ENCODE peak calls at places on chromosome 9, in six cellular contexts. One of them, this sample, is unnamed.

GRCh38 chr9:13728121-13728520 is 448.6 kb upstream of the MPDZ start:
- DNase-seq in fibroblast of mammary gland: no peak
- DNase-seq in IMR-90: no peak
- DNase-seq in lower lobe of right lung: no peak
- DNase-seq in endothelial cell of umbilical vein: peak; percentile 30
- DNase-seq in body of pancreas: no peak
- DNase-seq in this sample: no peak

GRCh38 chr9:14029811-14030210 is 284.1 kb downstream of the NFIB start:
- DNase-seq in IMR-90: no peak
- DNase-seq in endothelial cell of umbilical vein: peak; percentile 70
- DNase-seq in body of pancreas: no peak
- DNase-seq in lower lobe of right lung: no peak
- DNase-seq in fibroblast of mammary gland: no peak
- DNase-seq in this sample: no peak

GRCh38 chr9:6247266-6247665 is 31.7 kb downstream of the IL33 start:
- DNase-seq in endothelial cell of umbilical vein: peak; percentile 36
- DNase-seq in body of pancreas: no peak
- DNase-seq in fibroblast of mammary gland: peak; percentile 25
- DNase-seq in IMR-90: no peak
- DNase-seq in lower lobe of right lung: no peak
- DNase-seq in this sample: no peak

GRCh38 chr9:121262450-121262849 is 5.5 kb upstream of the GSN start:
- DNase-seq in endothelial cell of umbilical vein: no peak
- DNase-seq in lower lobe of right lung: no peak
- DNase-seq in IMR-90: no peak
- DNase-seq in body of pancreas: no peak
- DNase-seq in fibroblast of mammary gland: no peak
- DNase-seq in this sample: no peak

GRCh38 chr9:129637673-129638439 is 4.1 kb downstream of the ASB6 start:
- DNase-seq in IMR-90: no peak
- DNase-seq in lower lobe of right lung: no peak
- DNase-seq in endothelial cell of umbilical vein: no peak
- DNase-seq in body of pancreas: no peak
- DNase-seq in fibroblast of mammary gland: no peak
- DNase-seq in this sample: no peak

GRCh38 chr9:87337335-87338074 is 160.2 kb upstream of the DAPK1 start:
- DNase-seq in endothelial cell of umbilical vein: peak; percentile 38
- DNase-seq in fibroblast of mammary gland: peak; percentile 24
- DNase-seq in IMR-90: no peak
- DNase-seq in body of pancreas: peak; percentile 36
- DNase-seq in lower lobe of right lung: no peak
- DNase-seq in this sample: peak; percentile 58

GRCh38 chr9:116471093-116471906 is 215.8 kb upstream of the TRIM32 start:
- DNase-seq in endothelial cell of umbilical vein: peak; percentile 42
- DNase-seq in fibroblast of mammary gland: no peak
- DNase-seq in IMR-90: peak; percentile 53
- DNase-seq in body of pancreas: peak; percentile 29
- DNase-seq in lower lobe of right lung: no peak
- DNase-seq in this sample: peak; percentile 55

GRCh38 chr9:106994463-106994862 is 131.5 kb downstream of the ZNF462 start:
- DNase-seq in fibroblast of mammary gland: no peak
- DNase-seq in IMR-90: no peak
- DNase-seq in body of pancreas: no peak
- DNase-seq in lower lobe of right lung: no peak
- DNase-seq in endothelial cell of umbilical vein: no peak
- DNase-seq in this sample: no peak

GRCh38 chr9:113742878-113743277 is 133.2 kb upstream of the ZNF618 start:
- DNase-seq in body of pancreas: no peak
- DNase-seq in IMR-90: no peak
- DNase-seq in fibroblast of mammary gland: no peak
- DNase-seq in lower lobe of right lung: no peak
- DNase-seq in endothelial cell of umbilical vein: no peak
- DNase-seq in this sample: no peak

GRCh38 chr9:81239388-81239787 is 450.0 kb downstream of the TLE1 start:
- DNase-seq in fibroblast of mammary gland: no peak
- DNase-seq in body of pancreas: no peak
- DNase-seq in endothelial cell of umbilical vein: no peak
- DNase-seq in IMR-90: no peak
- DNase-seq in lower lobe of right lung: no peak
- DNase-seq in this sample: no peak

GRCh38 chr9:32551491-32552049 is 557 bp upstream of the SMIM27 start:
- DNase-seq in lower lobe of right lung: no peak
- DNase-seq in fibroblast of mammary gland: peak; percentile 45
- DNase-seq in IMR-90: peak; percentile 36
- DNase-seq in endothelial cell of umbilical vein: peak; percentile 65
- DNase-seq in body of pancreas: peak; percentile 20
- DNase-seq in this sample: peak; percentile 15

GRCh38 chr9:13529321-13530104 is 250.0 kb upstream of the MPDZ start:
- DNase-seq in endothelial cell of umbilical vein: no peak
- DNase-seq in IMR-90: no peak
- DNase-seq in lower lobe of right lung: no peak
- DNase-seq in fibroblast of mammary gland: no peak
- DNase-seq in body of pancreas: no peak
- DNase-seq in this sample: no peak

DNA sequence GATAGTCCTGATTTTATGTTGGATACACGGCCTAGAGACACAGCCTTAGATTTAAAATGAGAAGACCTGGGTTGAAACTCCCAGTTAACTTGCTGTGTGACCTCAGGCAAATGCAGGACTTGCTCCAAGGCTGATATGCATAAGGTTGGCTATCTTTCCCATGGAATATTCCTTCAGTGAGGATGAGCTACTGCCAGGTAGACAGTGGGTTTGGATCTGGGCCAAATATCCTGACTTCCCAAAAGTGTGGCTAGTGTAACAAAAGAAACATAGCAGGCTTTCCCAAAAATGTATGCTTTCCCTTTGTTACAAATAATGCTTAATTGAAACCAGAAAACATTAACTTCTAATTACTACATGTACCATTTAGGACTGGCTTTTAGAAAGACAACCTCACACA is 697 bp upstream of the XPA start:
- DNase-seq in fibroblast of mammary gland: no peak
- DNase-seq in body of pancreas: no peak
- DNase-seq in endothelial cell of umbilical vein: no peak
- DNase-seq in IMR-90: no peak
- DNase-seq in lower lobe of right lung: no peak
- DNase-seq in this sample: no peak
- H3K4me3 ChIP-seq in fibroblast of mammary gland: no peak overlapping the region
- H3K4me3 ChIP-seq in body of pancreas: no peak overlapping the region
- H3K4me3 ChIP-seq in endothelial cell of umbilical vein: no peak overlapping the region
- H3K4me3 ChIP-seq in IMR-90: no peak overlapping the region
- H3K4me3 ChIP-seq in lower lobe of right lung: peak overlapping the region; percentile 73
- H3K4me3 ChIP-seq in this sample: no peak overlapping the region

GRCh38 chr9:69932901-69933300 is 110.7 kb upstream of the MAMDC2 start:
- DNase-seq in fibroblast of mammary gland: no peak
- DNase-seq in lower lobe of right lung: no peak
- DNase-seq in IMR-90: no peak
- DNase-seq in body of pancreas: no peak
- DNase-seq in endothelial cell of umbilical vein: peak; percentile 44
- DNase-seq in this sample: no peak

GRCh38 chr9:69933445-69933844 is 110.2 kb upstream of the MAMDC2 start:
- DNase-seq in body of pancreas: no peak
- DNase-seq in IMR-90: no peak
- DNase-seq in endothelial cell of umbilical vein: no peak
- DNase-seq in fibroblast of mammary gland: no peak
- DNase-seq in lower lobe of right lung: no peak
- DNase-seq in this sample: no peak

GRCh38 chr9:69925452-69925851 is 104.8 kb downstream of the CFAP95 start:
- DNase-seq in IMR-90: no peak
- DNase-seq in body of pancreas: no peak
- DNase-seq in lower lobe of right lung: no peak
- DNase-seq in fibroblast of mammary gland: no peak
- DNase-seq in endothelial cell of umbilical vein: no peak
- DNase-seq in this sample: no peak

GRCh38 chr9:69936427-69936826 is 107.2 kb upstream of the MAMDC2 start:
- DNase-seq in body of pancreas: no peak
- DNase-seq in lower lobe of right lung: no peak
- DNase-seq in IMR-90: peak; percentile 93
- DNase-seq in fibroblast of mammary gland: peak; percentile 75
- DNase-seq in endothelial cell of umbilical vein: no peak
- DNase-seq in this sample: peak; percentile 30

GRCh38 chr9:69931340-69931739 is 110.7 kb downstream of the CFAP95 start:
- DNase-seq in fibroblast of mammary gland: no peak
- DNase-seq in lower lobe of right lung: no peak
- DNase-seq in IMR-90: no peak
- DNase-seq in body of pancreas: no peak
- DNase-seq in endothelial cell of umbilical vein: peak; percentile 48
- DNase-seq in this sample: no peak
- TF ChIP-seq CTCF in fibroblast of mammary gland: peak; percentile 46
- TF ChIP-seq CTCF in lower lobe of right lung: no peak
- TF ChIP-seq CTCF in IMR-90: peak; percentile 43
- TF ChIP-seq CTCF in body of pancreas: no peak
- TF ChIP-seq CTCF in endothelial cell of umbilical vein: peak; percentile 42
- TF ChIP-seq CTCF in this sample: peak; percentile 38

GRCh38 chr9:64773491-64773931 is 511.5 kb downstream of the FOXD4L5 start:
- DNase-seq in fibroblast of mammary gland: no peak
- DNase-seq in endothelial cell of umbilical vein: no peak
- DNase-seq in body of pancreas: no peak
- DNase-seq in lower lobe of right lung: peak; percentile 32
- DNase-seq in IMR-90: no peak
- DNase-seq in this sample: no peak
- H3K4me3 ChIP-seq in fibroblast of mammary gland: peak overlapping the region; percentile 12
- H3K4me3 ChIP-seq in endothelial cell of umbilical vein: peak overlapping the region; percentile 20
- H3K4me3 ChIP-seq in body of pancreas: no peak overlapping the region
- H3K4me3 ChIP-seq in lower lobe of right lung: peak overlapping the region; percentile 23
- H3K4me3 ChIP-seq in IMR-90: peak overlapping the region; percentile 43
- H3K4me3 ChIP-seq in this sample: no peak overlapping the region

GRCh38 chr9:130846487-130847305 is 11.6 kb downstream of the ABL1 start:
- DNase-seq in IMR-90: peak; percentile 80
- DNase-seq in fibroblast of mammary gland: peak; percentile 79
- DNase-seq in lower lobe of right lung: no peak
- DNase-seq in body of pancreas: peak; percentile 47
- DNase-seq in endothelial cell of umbilical vein: peak; percentile 93
- DNase-seq in this sample: peak; percentile 65

GRCh38 chr9:130845254-130845653 is 10.2 kb downstream of the ABL1 start:
- DNase-seq in IMR-90: no peak
- DNase-seq in lower lobe of right lung: no peak
- DNase-seq in body of pancreas: no peak
- DNase-seq in endothelial cell of umbilical vein: no peak
- DNase-seq in fibroblast of mammary gland: no peak
- DNase-seq in this sample: no peak

GRCh38 chr9:130847306-130848217 is 12.5 kb downstream of the ABL1 start:
- DNase-seq in fibroblast of mammary gland: peak; percentile 100
- DNase-seq in lower lobe of right lung: no peak
- DNase-seq in body of pancreas: peak; percentile 51
- DNase-seq in endothelial cell of umbilical vein: peak; percentile 96
- DNase-seq in IMR-90: peak; percentile 100
- DNase-seq in this sample: peak; percentile 100

GRCh38 chr9:130844028-130844427 is 9.0 kb downstream of the ABL1 start:
- DNase-seq in lower lobe of right lung: no peak
- DNase-seq in fibroblast of mammary gland: no peak
- DNase-seq in IMR-90: no peak
- DNase-seq in endothelial cell of umbilical vein: no peak
- DNase-seq in body of pancreas: no peak
- DNase-seq in this sample: no peak

DNA sequence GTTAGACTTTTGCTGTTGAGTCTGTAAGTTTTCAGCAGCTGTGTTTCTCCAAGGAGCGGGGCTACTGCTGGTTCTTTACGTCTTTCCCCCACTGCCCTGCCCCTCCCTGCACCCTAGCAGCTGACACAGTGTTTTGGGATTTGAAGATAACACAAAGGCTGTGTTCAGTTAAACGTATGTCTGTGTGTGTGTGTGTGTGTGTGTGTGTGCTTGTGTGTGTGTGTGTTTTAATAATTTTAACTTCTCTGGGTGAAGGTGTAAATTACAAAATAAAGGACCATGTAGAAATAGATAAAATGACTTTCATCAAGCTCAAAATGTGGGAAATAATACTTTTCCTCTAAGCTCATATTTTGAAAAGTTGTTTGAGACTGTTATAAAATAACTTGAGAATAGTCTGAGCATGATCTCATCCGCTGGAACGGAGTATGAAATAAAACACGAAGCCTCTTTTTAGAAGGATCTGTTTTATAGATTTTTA is 10.9 kb downstream of the ABL1 start:
- DNase-seq in body of pancreas: no peak
- DNase-seq in endothelial cell of umbilical vein: peak; percentile 73
- DNase-seq in lower lobe of right lung: no peak
- DNase-seq in fibroblast of mammary gland: peak; percentile 88
- DNase-seq in IMR-90: peak; percentile 93
- DNase-seq in this sample: peak; percentile 72
- TF ChIP-seq CTCF in body of pancreas: no peak
- TF ChIP-seq CTCF in endothelial cell of umbilical vein: no peak
- TF ChIP-seq CTCF in lower lobe of right lung: no peak
- TF ChIP-seq CTCF in fibroblast of mammary gland: no peak
- TF ChIP-seq CTCF in IMR-90: no peak
- TF ChIP-seq CTCF in this sample: no peak

GRCh38 chr9:19456996-19457693 is 48.3 kb downstream of the ACER2 start:
- DNase-seq in fibroblast of mammary gland: peak; percentile 76
- DNase-seq in endothelial cell of umbilical vein: peak; percentile 80
- DNase-seq in body of pancreas: peak; percentile 69
- DNase-seq in IMR-90: peak; percentile 75
- DNase-seq in lower lobe of right lung: no peak
- DNase-seq in this sample: peak; percentile 68

GRCh38 chr9:19446361-19446861 is 37.6 kb downstream of the ACER2 start:
- DNase-seq in body of pancreas: no peak
- DNase-seq in endothelial cell of umbilical vein: no peak
- DNase-seq in lower lobe of right lung: no peak
- DNase-seq in fibroblast of mammary gland: no peak
- DNase-seq in IMR-90: no peak
- DNase-seq in this sample: no peak

GRCh38 chr9:19451240-19452087 is 42.7 kb downstream of the ACER2 start:
- DNase-seq in IMR-90: no peak
- DNase-seq in fibroblast of mammary gland: no peak
- DNase-seq in endothelial cell of umbilical vein: no peak
- DNase-seq in body of pancreas: no peak
- DNase-seq in lower lobe of right lung: no peak
- DNase-seq in this sample: no peak
- H3K4me3 ChIP-seq in IMR-90: no peak overlapping the region
- H3K4me3 ChIP-seq in fibroblast of mammary gland: no peak overlapping the region
- H3K4me3 ChIP-seq in endothelial cell of umbilical vein: no peak overlapping the region
- H3K4me3 ChIP-seq in body of pancreas: no peak overlapping the region
- H3K4me3 ChIP-seq in lower lobe of right lung: no peak overlapping the region
- H3K4me3 ChIP-seq in this sample: no peak overlapping the region

DNA sequence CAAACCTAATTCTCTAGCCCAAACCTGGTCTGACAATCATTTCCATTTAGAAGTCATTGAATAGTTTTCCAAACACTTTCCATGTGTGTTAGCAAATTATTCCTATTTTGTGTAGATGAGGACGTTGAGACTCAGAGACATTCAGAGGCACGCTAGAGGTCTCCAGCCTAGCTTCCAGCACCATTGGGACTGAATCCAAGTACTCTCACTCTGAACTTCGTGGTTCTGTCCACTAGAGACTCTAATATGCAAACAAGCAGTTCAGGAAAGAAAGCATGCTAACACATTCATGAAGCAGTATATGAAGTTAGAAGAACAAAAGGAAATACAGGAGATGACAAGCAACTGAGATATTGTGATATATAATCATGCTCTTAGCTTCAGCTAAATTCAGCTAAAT is 354.8 kb downstream of the NTRK2 start:
- DNase-seq in IMR-90: no peak
- DNase-seq in body of pancreas: no peak
- DNase-seq in endothelial cell of umbilical vein: no peak
- DNase-seq in fibroblast of mammary gland: no peak
- DNase-seq in lower lobe of right lung: no peak
- DNase-seq in this sample: no peak
- TF ChIP-seq CTCF in IMR-90: no peak
- TF ChIP-seq CTCF in body of pancreas: no peak
- TF ChIP-seq CTCF in endothelial cell of umbilical vein: no peak
- TF ChIP-seq CTCF in fibroblast of mammary gland: no peak
- TF ChIP-seq CTCF in lower lobe of right lung: no peak
- TF ChIP-seq CTCF in this sample: no peak

GRCh38 chr9:108838017-108838416 is 17.8 kb downstream of the ACTL7B start:
- DNase-seq in body of pancreas: no peak
- DNase-seq in fibroblast of mammary gland: peak; percentile 50
- DNase-seq in endothelial cell of umbilical vein: no peak
- DNase-seq in lower lobe of right lung: no peak
- DNase-seq in IMR-90: peak; percentile 20
- DNase-seq in this sample: peak; percentile 13
- H3K4me3 ChIP-seq in body of pancreas: no peak overlapping the region
- H3K4me3 ChIP-seq in fibroblast of mammary gland: no peak overlapping the region
- H3K4me3 ChIP-seq in endothelial cell of umbilical vein: no peak overlapping the region
- H3K4me3 ChIP-seq in lower lobe of right lung: no peak overlapping the region
- H3K4me3 ChIP-seq in IMR-90: no peak overlapping the region
- H3K4me3 ChIP-seq in this sample: no peak overlapping the region